ENCODE peak calls at places on chromosome 7, in ten cellular contexts. G, V, T, D, C, K, P, X, W and M are unnamed samples.

GRCh38 chr7:85669139-85669692 is 482.4 kb upstream of the SEMA3D start:
- DNase-seq in G (no peak), V (no peak), T (no peak), D (no peak), C (no peak), K (no peak), P (no peak), X (no peak), W (no peak), M (no peak)

GRCh38 chr7:128017880-128018845 is 13.1 kb downstream of the LRRC4 start:
- DNase-seq in G (no peak), V (no peak), T (peak), D (no peak), C (peak), K (no peak), P (no peak), X (peak), W (no peak), M (no peak)

GRCh38 chr7:2048531-2048930 is 184.2 kb downstream of the MAD1L1 start:
- DNase-seq in G (no peak), V (no peak), T (no peak), D (no peak), C (no peak), K (no peak), P (no peak), X (no peak), W (no peak), M (no peak)

GRCh38 chr7:80372415-80372814 is 139.4 kb downstream of the GNAT3 start:
- DNase-seq in G (no peak), V (no peak), T (peak), D (no peak), C (no peak), K (no peak), P (no peak), X (no peak), W (peak), M (no peak)

GRCh38 chr7:36129048-36129534 is 24.0 kb upstream of the EEPD1 start:
- DNase-seq in G (no peak), V (no peak), T (peak), D (no peak), C (no peak), K (no peak), P (no peak), X (no peak), W (no peak), M (no peak)

GRCh38 chr7:117249696-117250095 is 73.2 kb downstream of the WNT2 start:
- DNase-seq in G (no peak), V (no peak), T (no peak), D (no peak), C (peak), K (no peak), P (no peak), X (no peak), W (no peak), M (no peak)

GRCh38 chr7:60706-61105 is 131.7 kb upstream of the FAM20C start:
- DNase-seq in G (no peak), V (no peak), T (no peak), D (no peak), C (no peak), K (no peak), P (no peak), X (no peak), W (no peak), M (no peak)

GRCh38 chr7:158802535-158803199 is 26.6 kb downstream of the ESYT2 start:
- DNase-seq in G (no peak), V (no peak), T (peak), D (no peak), C (no peak), K (no peak), P (no peak), X (no peak), W (peak), M (no peak)